ENCODE peak calls at places on chromosomes 5 and 9, in seven cellular contexts. Q is AG04450, X is GM20000, G is osteocyte, Z is fibroblast of pulmonary artery, I is activated B cell treated with CpG ODN at 0.5 μM for 24 hours, U is BJ. M is an unnamed sample.

GRCh38 chr9:97559111-97559514 is 57.6 kb downstream of the TMOD1 start:
- DNase-seq in Q (no peak), X (peak; percentile 77), G (no peak), Z (no peak), I (no peak), U (no peak), M (no peak)

GRCh38 chr5:162512935-162513575 is 445.5 kb downstream of the GABRG2 start:
- DNase-seq in Q (no peak), X (no peak), G (no peak), Z (no peak), I (no peak), U (no peak), M (no peak)

GRCh38 chr5:111929892-111930291 is 172.9 kb upstream of the NREP start:
- DNase-seq in Q (peak; percentile 39), X (no peak), G (no peak), Z (peak; percentile 88), I (no peak), U (peak; percentile 90), M (no peak)

GRCh38 chr5:39541920-39542319 is 117.1 kb upstream of the DAB2 start:
- DNase-seq in Q (no peak), X (no peak), G (no peak), Z (no peak), I (no peak), U (no peak), M (no peak)

GRCh38 chr5:150671509-150672236 is 10.6 kb downstream of the MYOZ3 start:
- DNase-seq in Q (no peak), X (peak; percentile 28), G (peak; percentile 84), Z (no peak), I (no peak), U (no peak), M (no peak)

GRCh38 chr5:134138416-134139376 is 24.2 kb downstream of the TCF7 start:
- DNase-seq in Q (no peak), X (peak; percentile 74), G (peak; percentile 72), Z (no peak), I (peak; percentile 19), U (no peak), M (peak; percentile 22)

GRCh38 chr5:92371171-92371888 is 988.2 kb upstream of the ARRDC3 start:
- DNase-seq in Q (no peak), X (no peak), G (no peak), Z (no peak), I (no peak), U (no peak), M (no peak)

GRCh38 chr9:37529111-37529510 is 43.4 kb downstream of the POLR1E start:
- DNase-seq in Q (no peak), X (peak; percentile 73), G (no peak), Z (no peak), I (peak; percentile 43), U (no peak), M (no peak)

GRCh38 chr9:92183449-92183848 is 68.2 kb upstream of the SPTLC1 start:
- DNase-seq in Q (no peak), X (peak; percentile 10), G (peak; percentile 38), Z (no peak), I (no peak), U (no peak), M (no peak)

GRCh38 chr9:120733190-120733589 is 18.9 kb upstream of the MEGF9 start:
- DNase-seq in Q (peak; percentile 39), X (no peak), G (no peak), Z (peak; percentile 91), I (no peak), U (no peak), M (no peak)

GRCh38 chr5:177416334-177416733 is 7.0 kb upstream of the F12 start:
- DNase-seq in Q (no peak), X (no peak), G (no peak), Z (peak; percentile 72), I (no peak), U (no peak), M (no peak)

GRCh38 chr5:157612581-157612980 is 37.0 kb upstream of the ADAM19 start:
- DNase-seq in Q (no peak), X (no peak), G (no peak), Z (no peak), I (no peak), U (no peak), M (no peak)

GRCh38 chr9:18985996-18986395 is 47.0 kb downstream of the SAXO1 start:
- DNase-seq in Q (no peak), X (no peak), G (no peak), Z (no peak), I (no peak), U (no peak), M (no peak)

GRCh38 chr9:18989097-18989496 is 43.9 kb downstream of the SAXO1 start:
- DNase-seq in Q (no peak), X (no peak), G (no peak), Z (no peak), I (no peak), U (no peak), M (no peak)

GRCh38 chr9:18989865-18990264 is 43.1 kb downstream of the SAXO1 start:
- DNase-seq in Q (no peak), X (no peak), G (no peak), Z (no peak), I (no peak), U (no peak), M (no peak)

GRCh38 chr9:18994263-18994916 is 38.6 kb downstream of the SAXO1 start:
- DNase-seq in Q (no peak), X (no peak), G (no peak), Z (no peak), I (no peak), U (no peak), M (no peak)

DNA sequence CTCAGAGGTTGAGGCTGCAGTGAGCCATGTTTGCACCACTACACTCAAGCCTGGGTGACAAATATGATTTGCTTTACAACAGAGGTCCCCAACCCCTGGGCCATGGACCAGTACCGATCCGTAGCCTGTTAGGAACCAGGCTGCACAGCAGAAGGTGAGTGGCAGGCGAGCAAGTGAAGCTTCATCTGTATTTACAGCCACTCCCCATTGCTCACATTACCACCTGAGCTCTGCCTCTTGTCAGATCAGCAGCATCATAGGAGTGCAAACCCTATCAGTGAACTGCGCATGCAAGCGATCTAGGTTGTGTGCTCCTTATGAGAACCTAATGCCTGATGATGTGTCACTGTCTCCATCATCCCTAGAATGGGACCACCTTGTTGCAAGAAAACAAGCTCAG is 42.5 kb downstream of the SAXO1 start:
- DNase-seq in Q (no peak), X (no peak), G (no peak), Z (no peak), I (no peak), U (no peak), M (no peak)
- TF ChIP-seq CTCF in Q (no peak), X (no peak), G (no peak), Z (no peak), I (no peak), U (no peak), M (no peak)

GRCh38 chr9:5978523-5978922 is 36.9 kb downstream of the RANBP6 start:
- DNase-seq in Q (no peak), X (no peak), G (no peak), Z (no peak), I (no peak), U (no peak), M (no peak)

GRCh38 chr9:5982352-5982751 is 33.1 kb downstream of the RANBP6 start:
- DNase-seq in Q (no peak), X (no peak), G (no peak), Z (no peak), I (no peak), U (no peak), M (no peak)

GRCh38 chr9:5971740-5972139 is 43.7 kb downstream of the RANBP6 start:
- DNase-seq in Q (no peak), X (no peak), G (no peak), Z (peak; percentile 53), I (no peak), U (peak; percentile 4), M (no peak)

DNA sequence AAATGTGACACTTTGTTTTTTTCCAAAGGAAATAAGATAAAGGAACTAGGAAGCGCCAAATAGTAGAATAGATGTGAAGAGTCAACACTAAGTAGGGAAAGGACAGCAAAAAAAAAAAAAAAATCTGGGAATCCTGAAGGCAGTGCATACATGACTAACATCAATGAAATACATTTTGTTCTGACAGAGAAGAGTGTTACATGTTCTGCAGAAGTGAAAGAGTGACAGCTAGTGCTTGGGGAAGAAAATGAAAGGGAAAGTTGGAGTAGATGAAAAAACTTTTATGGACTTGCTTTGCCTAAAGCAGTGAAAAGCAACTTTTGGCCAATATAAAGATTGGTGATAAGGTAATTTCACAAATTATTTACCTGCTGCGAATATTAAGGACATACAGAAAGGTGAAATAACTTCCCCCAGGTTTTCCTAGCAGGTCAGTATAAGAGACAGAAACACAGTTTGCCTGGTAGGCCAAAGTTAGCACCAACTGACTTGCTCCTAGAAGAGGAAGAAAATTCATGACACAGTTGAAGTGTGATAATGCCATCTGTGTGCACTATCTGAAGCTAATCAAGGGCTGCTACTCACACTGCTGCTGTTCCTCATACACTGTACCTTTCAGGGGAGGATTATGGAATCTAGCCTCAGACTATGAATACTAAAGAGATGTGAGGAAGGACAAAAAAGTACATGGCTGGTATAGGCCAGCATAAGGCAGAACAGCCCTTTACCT is 38.6 kb downstream of the RANBP6 start:
- DNase-seq in Q (no peak), X (peak; percentile 32), G (no peak), Z (no peak), I (no peak), U (no peak), M (no peak)
- TF ChIP-seq CTCF in Q (no peak), X (no peak), G (peak; percentile 12), Z (no peak), I (no peak), U (no peak), M (no peak)

DNA sequence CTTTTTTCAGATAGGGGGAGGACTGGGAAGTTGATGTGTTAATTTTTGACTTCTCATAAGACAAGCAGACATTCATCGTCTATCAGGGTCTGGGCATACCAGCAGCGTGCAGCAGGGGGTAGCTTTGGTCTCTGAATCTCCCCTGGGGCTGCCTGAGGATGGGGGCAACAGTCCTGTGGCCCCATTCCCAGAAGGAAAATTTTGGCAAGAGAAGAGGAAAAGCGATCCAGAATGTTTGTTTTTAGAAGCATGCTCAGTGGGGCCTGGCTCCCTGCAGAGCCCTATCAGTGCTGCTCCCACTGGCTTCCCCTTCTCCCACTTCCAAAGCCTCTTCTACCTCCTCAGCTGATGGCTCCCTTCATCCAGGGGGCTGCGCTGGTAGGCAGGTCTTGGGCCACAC is 194.8 kb upstream of the IL12B start:
- DNase-seq in Q (no peak), X (no peak), G (no peak), Z (peak; percentile 30), I (no peak), U (no peak), M (no peak)
- TF ChIP-seq CTCF in Q (peak; percentile 18), X (no peak), G (peak; percentile 23), Z (no peak), I (no peak), U (no peak), M (no peak)

GRCh38 chr5:10363519-10364185 is 10.2 kb downstream of the MARCHF6 start:
- DNase-seq in Q (no peak), X (no peak), G (no peak), Z (no peak), I (no peak), U (no peak), M (no peak)

GRCh38 chr5:10367586-10367985 is 14.1 kb downstream of the MARCHF6 start:
- DNase-seq in Q (no peak), X (no peak), G (no peak), Z (no peak), I (no peak), U (no peak), M (no peak)

GRCh38 chr5:10366310-10367297 is 13.1 kb downstream of the MARCHF6 start:
- DNase-seq in Q (no peak), X (no peak), G (no peak), Z (peak; percentile 68), I (no peak), U (no peak), M (no peak)

GRCh38 chr5:10365800-10366199 is 12.3 kb downstream of the MARCHF6 start:
- DNase-seq in Q (no peak), X (no peak), G (no peak), Z (no peak), I (no peak), U (no peak), M (no peak)

GRCh38 chr5:10364186-10364689 is 10.7 kb downstream of the MARCHF6 start:
- DNase-seq in Q (no peak), X (no peak), G (no peak), Z (no peak), I (no peak), U (no peak), M (no peak)
- TF ChIP-seq CTCF in Q (no peak), X (no peak), G (peak; percentile 13), Z (no peak), I (no peak), U (no peak), M (peak; percentile 24)

M was measured in natural killer cell.